ENCODE peak calls at places on chromosome 17, in five cellular contexts. N is HepG2, P is IMR-90, W is transverse colon, Z is adrenal gland. Y is an unnamed sample.
A peak's percentile ranks its signal among the peaks of the same experiment; 100 is the strongest.

GRCh38 chr17:45908935-45909334 is 14.6 kb downstream of the MAPT start:
- DNase-seq in N (no peak), P (no peak), W (no peak), Z (no peak), Y (no peak)

GRCh38 chr17:7042507-7043194 is 1.2 kb downstream of the SLC16A11 start:
- DNase-seq in N (no peak), P (no peak), W (no peak), Z (no peak), Y (no peak)

GRCh38 chr17:7308625-7309433 is 1.4 kb downstream of the EIF5A start:
- DNase-seq in N (peak; percentile 79), P (peak; percentile 77), W (peak; percentile 89), Z (peak; percentile 80), Y (peak; percentile 96)

GRCh38 chr17:80892019-80892855 is 99.4 kb upstream of the CHMP6 start:
- DNase-seq in N (no peak), P (peak; percentile 99), W (peak; percentile 23), Z (peak; percentile 88), Y (no peak)

GRCh38 chr17:50680126-50680525 is 27.6 kb downstream of the ANKRD40 start:
- DNase-seq in N (no peak), P (no peak), W (no peak), Z (no peak), Y (peak; percentile 58)

GRCh38 chr17:71071837-71072236 is 902.5 kb downstream of the KCNJ2 start:
- DNase-seq in N (peak; percentile 11), P (peak; percentile 99), W (no peak), Z (peak; percentile 18), Y (no peak)

GRCh38 chr17:13462673-13463124 is 139.0 kb downstream of the HS3ST3A1 start:
- DNase-seq in N (peak; percentile 83), P (no peak), W (no peak), Z (no peak), Y (no peak)

GRCh38 chr17:51013322-51013721 is 107.3 kb downstream of the SPAG9 start:
- DNase-seq in N (no peak), P (no peak), W (no peak), Z (no peak), Y (no peak)

GRCh38 chr17:1629647-1630310 is 1.1 kb upstream of the SLC43A2 start:
- DNase-seq in N (no peak), P (peak; percentile 33), W (peak; percentile 87), Z (peak; percentile 71), Y (no peak)

GRCh38 chr17:75514299-75515228 is 773 bp downstream of the CASKIN2 start:
- DNase-seq in N (no peak), P (peak; percentile 23), W (peak; percentile 26), Z (peak; percentile 77), Y (no peak)

GRCh38 chr17:42845918-42846593 is 1.7 kb downstream of the AOC2 start:
- DNase-seq in N (no peak), P (no peak), W (no peak), Z (no peak), Y (no peak)

GRCh38 chr17:8443756-8444155 is 8.1 kb downstream of the NDEL1 start:
- DNase-seq in N (no peak), P (no peak), W (no peak), Z (no peak), Y (no peak)

GRCh38 chr17:48499248-48499647 is 31.6 kb downstream of the HOXB1 start:
- DNase-seq in N (no peak), P (peak; percentile 72), W (no peak), Z (no peak), Y (no peak)

GRCh38 chr17:4534928-4535666 is 20.1 kb downstream of the MYBBP1A start:
- DNase-seq in N (no peak), P (no peak), W (no peak), Z (no peak), Y (no peak)

GRCh38 chr17:4536742-4537411 is 18.3 kb downstream of the MYBBP1A start:
- DNase-seq in N (no peak), P (peak; percentile 7), W (no peak), Z (no peak), Y (no peak)

GRCh38 chr17:4534515-4534914 is 20.7 kb downstream of the MYBBP1A start:
- DNase-seq in N (no peak), P (no peak), W (no peak), Z (no peak), Y (no peak)

GRCh38 chr17:4536259-4536741 is 18.9 kb downstream of the MYBBP1A start:
- DNase-seq in N (no peak), P (no peak), W (no peak), Z (no peak), Y (no peak)

GRCh38 chr17:4535667-4536258 is 19.4 kb downstream of the MYBBP1A start:
- DNase-seq in N (no peak), P (no peak), W (no peak), Z (no peak), Y (no peak)
- H3K4me3 ChIP-seq in N (no peak overlapping the region), P (no peak overlapping the region), W (no peak overlapping the region), Z (no peak overlapping the region), Y (no peak overlapping the region)

GRCh38 chr17:4556996-4557395 is 1.8 kb upstream of the MYBBP1A start:
- DNase-seq in N (no peak), P (no peak), W (no peak), Z (no peak), Y (no peak)

GRCh38 chr17:4554441-4554996 is 665 bp downstream of the MYBBP1A start:
- DNase-seq in N (no peak), P (no peak), W (no peak), Z (no peak), Y (no peak)

GRCh38 chr17:4555863-4556646 is 871 bp upstream of the MYBBP1A start:
- DNase-seq in N (no peak), P (no peak), W (no peak), Z (no peak), Y (no peak)

GRCh38 chr17:4553669-4554068 is 1.5 kb downstream of the MYBBP1A start:
- DNase-seq in N (no peak), P (no peak), W (no peak), Z (no peak), Y (no peak)

DNA sequence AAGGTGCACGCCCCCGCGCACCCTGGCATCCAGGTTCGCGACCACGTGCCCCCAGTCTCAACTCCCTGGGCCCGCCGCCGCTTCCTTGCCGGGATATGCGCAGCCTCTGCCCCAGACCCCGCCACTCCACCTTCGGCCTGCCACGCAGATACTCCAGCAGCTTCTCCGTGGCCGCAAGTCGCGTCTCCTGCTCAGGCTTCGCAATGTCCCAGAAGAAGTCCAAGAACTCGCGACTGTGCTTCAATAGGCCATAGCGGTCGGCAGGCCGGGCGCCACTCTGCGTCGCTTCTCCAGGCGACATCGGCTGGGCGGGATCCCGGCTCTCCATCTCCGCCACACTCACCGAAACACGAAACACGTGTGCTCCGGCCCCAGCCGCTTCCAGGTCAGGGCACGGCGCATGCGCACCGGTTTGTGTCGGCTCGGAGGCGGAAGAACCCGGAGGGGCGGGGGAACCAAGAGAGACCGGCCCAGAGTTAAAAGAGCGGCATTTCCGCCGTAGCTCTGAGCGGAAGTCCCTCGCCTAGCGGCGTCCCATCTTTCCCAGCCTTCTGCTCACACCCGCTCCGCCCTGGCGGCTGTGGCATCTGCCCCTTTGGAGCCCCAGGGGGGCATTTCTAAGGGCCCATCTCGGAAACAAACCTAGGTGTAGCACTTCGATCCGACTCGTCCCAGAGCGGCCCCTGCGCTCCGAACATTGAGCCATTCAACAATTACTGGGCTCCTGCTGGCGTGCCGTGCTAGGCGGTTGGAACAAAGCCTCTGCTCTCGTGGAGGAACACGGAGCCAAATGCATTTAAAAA is at the start of gene MYBBP1A:
- DNase-seq in N (peak; percentile 92), P (peak; percentile 92), W (peak; percentile 98), Z (peak; percentile 97), Y (peak; percentile 99)
- TF ChIP-seq POLR2A in N (peak; percentile 78), P (peak; percentile 69), W (peak; percentile 68), Z (peak; percentile 71), Y (no peak)

GRCh38 chr17:29242790-29243189 is 3.9 kb upstream of the CRYBA1 start:
- DNase-seq in N (no peak), P (no peak), W (no peak), Z (no peak), Y (no peak)

GRCh38 chr17:29242051-29242450 is 4.6 kb upstream of the CRYBA1 start:
- DNase-seq in N (no peak), P (no peak), W (no peak), Z (no peak), Y (no peak)

GRCh38 chr17:29240477-29240876 is 6.2 kb upstream of the CRYBA1 start:
- DNase-seq in N (no peak), P (peak; percentile 34), W (no peak), Z (no peak), Y (no peak)

GRCh38 chr17:29243792-29244191 is 2.9 kb upstream of the CRYBA1 start:
- DNase-seq in N (peak; percentile 30), P (peak; percentile 44), W (no peak), Z (no peak), Y (no peak)

GRCh38 chr17:29241015-29241963 is 5.4 kb upstream of the CRYBA1 start:
- DNase-seq in N (peak; percentile 83), P (peak; percentile 98), W (no peak), Z (peak; percentile 45), Y (no peak)
- TF ChIP-seq CTCF in N (peak; percentile 32), P (peak; percentile 18), W (no peak), Z (no peak), Y (no peak)

GRCh38 chr17:2708585-2709172 is 2.9 kb downstream of the CLUH start:
- DNase-seq in N (no peak), P (no peak), W (no peak), Z (peak; percentile 40), Y (peak; percentile 84)
- H3K4me3 ChIP-seq in N (peak overlapping the region; percentile 91), P (no peak overlapping the region), W (peak overlapping the region; percentile 91), Z (no peak overlapping the region), Y (no peak overlapping the region)

GRCh38 chr17:5562661-5563360 is 21.5 kb downstream of the NLRP1 start:
- DNase-seq in N (no peak), P (no peak), W (no peak), Z (no peak), Y (no peak)
- TF ChIP-seq POLR2A in N (no peak), P (no peak), W (no peak), Z (no peak), Y (no peak)

GRCh38 chr17:21015564-21015963 is 27.2 kb downstream of the USP22 start:
- DNase-seq in N (no peak), P (no peak), W (no peak), Z (no peak), Y (no peak)

GRCh38 chr17:21014498-21014897 is 28.3 kb downstream of the USP22 start:
- DNase-seq in N (no peak), P (no peak), W (no peak), Z (no peak), Y (no peak)

GRCh38 chr17:21010705-21011596 is 31.9 kb downstream of the USP22 start:
- DNase-seq in N (no peak), P (no peak), W (no peak), Z (no peak), Y (no peak)

GRCh38 chr17:21013983-21014382 is 28.8 kb downstream of the USP22 start:
- DNase-seq in N (no peak), P (no peak), W (no peak), Z (no peak), Y (no peak)

DNA sequence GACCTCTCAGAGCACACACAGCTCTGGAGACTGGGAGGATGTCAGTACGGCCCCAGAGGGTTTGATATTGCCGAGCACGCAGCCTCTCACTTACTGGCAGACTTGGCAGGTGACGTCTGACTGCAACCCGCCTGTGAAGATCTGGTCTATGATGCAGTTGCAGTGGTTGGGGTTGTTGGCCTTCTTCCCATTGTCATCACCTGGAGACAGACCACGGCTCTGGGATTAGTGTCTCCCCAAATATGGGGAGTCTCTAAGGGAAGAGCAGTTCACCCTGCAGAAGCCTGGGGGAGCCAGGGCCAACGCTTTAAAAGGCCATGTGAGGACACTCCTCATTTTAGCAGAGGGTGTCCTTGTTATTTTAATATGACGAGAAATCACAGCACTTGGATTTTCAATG is 30.1 kb downstream of the USP22 start:
- DNase-seq in N (no peak), P (no peak), W (no peak), Z (no peak), Y (no peak)
- TF ChIP-seq CTCF in N (no peak), P (no peak), W (no peak), Z (peak; percentile 22), Y (no peak)

Y was measured in lower leg skin.